ENCODE peak calls at places on chromosomes 2 and 18, in six cellular contexts. One of them, this sample, is unnamed.

GRCh38 chr2:102753563-102754159 is 8.2 kb upstream of the TMEM182 start:
- DNase-seq in fibroblast of the aortic adventitia: peak; percentile 66
- DNase-seq in AG09309: peak; percentile 31
- DNase-seq in OCI-LY7: peak; percentile 58
- DNase-seq in sigmoid colon: no peak
- DNase-seq in tibial nerve: peak; percentile 11
- DNase-seq in this sample: peak; percentile 60

GRCh38 chr2:11417946-11418585 is 47.9 kb downstream of the E2F6 start:
- DNase-seq in fibroblast of the aortic adventitia: no peak
- DNase-seq in AG09309: no peak
- DNase-seq in OCI-LY7: peak; percentile 34
- DNase-seq in sigmoid colon: no peak
- DNase-seq in tibial nerve: no peak
- DNase-seq in this sample: peak; percentile 29

GRCh38 chr18:13982136-13982535 is 66.8 kb upstream of the MC2R start:
- DNase-seq in fibroblast of the aortic adventitia: no peak
- DNase-seq in AG09309: no peak
- DNase-seq in OCI-LY7: no peak
- DNase-seq in sigmoid colon: no peak
- DNase-seq in tibial nerve: no peak
- DNase-seq in this sample: no peak

GRCh38 chr2:221448086-221448856 is 123.8 kb downstream of the EPHA4 start:
- DNase-seq in fibroblast of the aortic adventitia: no peak
- DNase-seq in AG09309: no peak
- DNase-seq in OCI-LY7: no peak
- DNase-seq in sigmoid colon: no peak
- DNase-seq in tibial nerve: no peak
- DNase-seq in this sample: no peak

GRCh38 chr18:11752116-11752911 is 63.2 kb downstream of the GNAL start:
- DNase-seq in fibroblast of the aortic adventitia: peak; percentile 16
- DNase-seq in AG09309: no peak
- DNase-seq in OCI-LY7: no peak
- DNase-seq in sigmoid colon: no peak
- DNase-seq in tibial nerve: no peak
- DNase-seq in this sample: peak; percentile 48

GRCh38 chr2:126761981-126762878 is 106.3 kb downstream of the GYPC start:
- DNase-seq in fibroblast of the aortic adventitia: no peak
- DNase-seq in AG09309: no peak
- DNase-seq in OCI-LY7: no peak
- DNase-seq in sigmoid colon: no peak
- DNase-seq in tibial nerve: no peak
- DNase-seq in this sample: no peak

GRCh38 chr2:183996825-183997823 is 601.2 kb upstream of the ZNF804A start:
- DNase-seq in fibroblast of the aortic adventitia: no peak
- DNase-seq in AG09309: no peak
- DNase-seq in OCI-LY7: no peak
- DNase-seq in sigmoid colon: no peak
- DNase-seq in tibial nerve: no peak
- DNase-seq in this sample: no peak

GRCh38 chr2:55992465-55992864 is 68.9 kb upstream of the EFEMP1 start:
- DNase-seq in fibroblast of the aortic adventitia: peak; percentile 100
- DNase-seq in AG09309: peak; percentile 99
- DNase-seq in OCI-LY7: no peak
- DNase-seq in sigmoid colon: no peak
- DNase-seq in tibial nerve: no peak
- DNase-seq in this sample: peak; percentile 97

GRCh38 chr2:146992057-146992456 is 852.8 kb upstream of the ACVR2A start:
- DNase-seq in fibroblast of the aortic adventitia: peak; percentile 51
- DNase-seq in AG09309: no peak
- DNase-seq in OCI-LY7: no peak
- DNase-seq in sigmoid colon: no peak
- DNase-seq in tibial nerve: no peak
- DNase-seq in this sample: peak; percentile 49

GRCh38 chr2:8542381-8543064 is 139.3 kb upstream of the ID2 start:
- DNase-seq in fibroblast of the aortic adventitia: no peak
- DNase-seq in AG09309: no peak
- DNase-seq in OCI-LY7: no peak
- DNase-seq in sigmoid colon: no peak
- DNase-seq in tibial nerve: no peak
- DNase-seq in this sample: no peak

GRCh38 chr18:48022531-48023330 is 92.3 kb upstream of the SMAD2 start:
- DNase-seq in fibroblast of the aortic adventitia: peak; percentile 71
- DNase-seq in AG09309: peak; percentile 27
- DNase-seq in OCI-LY7: peak; percentile 52
- DNase-seq in sigmoid colon: peak; percentile 40
- DNase-seq in tibial nerve: no peak
- DNase-seq in this sample: peak; percentile 71

GRCh38 chr18:77062518-77063003 is 70.0 kb downstream of the MBP start:
- DNase-seq in fibroblast of the aortic adventitia: peak; percentile 62
- DNase-seq in AG09309: no peak
- DNase-seq in OCI-LY7: peak; percentile 77
- DNase-seq in sigmoid colon: no peak
- DNase-seq in tibial nerve: no peak
- DNase-seq in this sample: peak; percentile 46

GRCh38 chr2:101474752-101475384 is at the start of gene RFX8:
- DNase-seq in fibroblast of the aortic adventitia: peak; percentile 90
- DNase-seq in AG09309: peak; percentile 93
- DNase-seq in OCI-LY7: no peak
- DNase-seq in sigmoid colon: no peak
- DNase-seq in tibial nerve: peak; percentile 33
- DNase-seq in this sample: peak; percentile 100

GRCh38 chr18:9535430-9535972 is 60.2 kb downstream of the RALBP1 start:
- DNase-seq in fibroblast of the aortic adventitia: peak; percentile 97
- DNase-seq in AG09309: peak; percentile 91
- DNase-seq in OCI-LY7: no peak
- DNase-seq in sigmoid colon: no peak
- DNase-seq in tibial nerve: peak; percentile 20
- DNase-seq in this sample: peak; percentile 98

GRCh38 chr2:119282966-119283511 is 59.4 kb downstream of the STEAP3 start:
- DNase-seq in fibroblast of the aortic adventitia: no peak
- DNase-seq in AG09309: no peak
- DNase-seq in OCI-LY7: no peak
- DNase-seq in sigmoid colon: peak; percentile 79
- DNase-seq in tibial nerve: peak; percentile 12
- DNase-seq in this sample: no peak

GRCh38 chr2:215793747-215794595 is 219.4 kb downstream of the MREG start:
- DNase-seq in fibroblast of the aortic adventitia: peak; percentile 97
- DNase-seq in AG09309: peak; percentile 91
- DNase-seq in OCI-LY7: no peak
- DNase-seq in sigmoid colon: no peak
- DNase-seq in tibial nerve: peak; percentile 64
- DNase-seq in this sample: peak; percentile 99

GRCh38 chr2:152583512-152584188 is 133.6 kb downstream of the PRPF40A start:
- DNase-seq in fibroblast of the aortic adventitia: peak; percentile 41
- DNase-seq in AG09309: no peak
- DNase-seq in OCI-LY7: no peak
- DNase-seq in sigmoid colon: no peak
- DNase-seq in tibial nerve: no peak
- DNase-seq in this sample: no peak

GRCh38 chr2:202718614-202719013 is 83.8 kb downstream of the FAM117B start:
- DNase-seq in fibroblast of the aortic adventitia: peak; percentile 24
- DNase-seq in AG09309: no peak
- DNase-seq in OCI-LY7: no peak
- DNase-seq in sigmoid colon: no peak
- DNase-seq in tibial nerve: no peak
- DNase-seq in this sample: peak; percentile 59

GRCh38 chr2:39455826-39456225 is 18.7 kb upstream of the MAP4K3 start:
- DNase-seq in fibroblast of the aortic adventitia: peak; percentile 64
- DNase-seq in AG09309: no peak
- DNase-seq in OCI-LY7: no peak
- DNase-seq in sigmoid colon: no peak
- DNase-seq in tibial nerve: no peak
- DNase-seq in this sample: no peak

GRCh38 chr2:235005603-235006259 is 53.9 kb downstream of the SH3BP4 start:
- DNase-seq in fibroblast of the aortic adventitia: peak; percentile 43
- DNase-seq in AG09309: no peak
- DNase-seq in OCI-LY7: no peak
- DNase-seq in sigmoid colon: no peak
- DNase-seq in tibial nerve: no peak
- DNase-seq in this sample: no peak

GRCh38 chr2:57760448-57760847 is 286.2 kb upstream of the VRK2 start:
- DNase-seq in fibroblast of the aortic adventitia: no peak
- DNase-seq in AG09309: no peak
- DNase-seq in OCI-LY7: no peak
- DNase-seq in sigmoid colon: no peak
- DNase-seq in tibial nerve: no peak
- DNase-seq in this sample: no peak

GRCh38 chr2:164151518-164151917 is 415.7 kb upstream of the FIGN start:
- DNase-seq in fibroblast of the aortic adventitia: peak; percentile 49
- DNase-seq in AG09309: no peak
- DNase-seq in OCI-LY7: no peak
- DNase-seq in sigmoid colon: no peak
- DNase-seq in tibial nerve: no peak
- DNase-seq in this sample: peak; percentile 84

GRCh38 chr18:24544949-24545348 is 84.5 kb downstream of the HRH4 start:
- DNase-seq in fibroblast of the aortic adventitia: no peak
- DNase-seq in AG09309: no peak
- DNase-seq in OCI-LY7: no peak
- DNase-seq in sigmoid colon: no peak
- DNase-seq in tibial nerve: no peak
- DNase-seq in this sample: no peak

DNA sequence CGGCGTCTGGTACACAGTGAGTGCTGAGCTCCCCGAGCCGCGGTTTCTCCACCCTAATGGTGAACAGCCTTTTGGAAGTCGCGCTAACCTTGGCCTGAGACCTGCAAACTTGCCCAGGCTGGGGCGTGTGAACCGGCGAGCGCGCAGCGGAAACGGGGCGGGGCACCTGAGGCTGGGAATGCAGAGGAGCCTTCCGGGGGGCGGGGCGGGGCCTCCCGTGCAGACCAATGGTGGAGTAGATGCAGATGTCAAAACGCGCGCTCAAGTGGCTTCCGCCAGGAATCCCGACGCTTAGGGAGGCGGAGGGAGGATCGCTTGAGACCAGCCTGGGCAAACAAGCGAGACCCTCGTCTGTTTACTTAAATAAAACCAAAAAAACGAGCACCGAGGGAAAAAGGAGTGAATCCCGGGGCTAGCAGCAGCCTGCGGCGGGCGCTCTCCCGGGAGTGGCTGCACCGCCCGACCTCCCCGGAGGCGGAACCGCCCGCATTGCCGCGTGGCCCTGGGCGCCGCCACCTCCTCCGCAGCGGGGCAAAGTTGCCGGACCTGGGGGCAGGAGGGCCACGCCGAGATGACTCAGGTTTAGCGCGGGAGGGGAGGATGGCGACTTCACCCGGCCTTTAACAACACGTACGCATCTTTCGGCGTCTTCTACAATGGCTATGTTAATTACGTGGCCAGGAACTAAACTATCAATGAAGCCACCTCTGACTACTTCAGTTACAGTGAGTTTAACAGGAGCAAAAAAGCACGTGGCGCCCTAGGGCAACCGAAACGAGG is 2.2 kb upstream of the RRM2 start:
- DNase-seq in fibroblast of the aortic adventitia: peak; percentile 77
- DNase-seq in AG09309: no peak
- DNase-seq in OCI-LY7: peak; percentile 96
- DNase-seq in sigmoid colon: peak; percentile 96
- DNase-seq in tibial nerve: peak; percentile 85
- DNase-seq in this sample: peak; percentile 84
- TF ChIP-seq CTCF in fibroblast of the aortic adventitia: no peak
- TF ChIP-seq CTCF in AG09309: no peak
- TF ChIP-seq CTCF in OCI-LY7: no peak
- TF ChIP-seq CTCF in sigmoid colon: no peak
- TF ChIP-seq CTCF in tibial nerve: no peak
- TF ChIP-seq CTCF in this sample: no peak

GRCh38 chr2:51960846-51961335 is 929.0 kb upstream of the NRXN1 start:
- DNase-seq in fibroblast of the aortic adventitia: no peak
- DNase-seq in AG09309: no peak
- DNase-seq in OCI-LY7: no peak
- DNase-seq in sigmoid colon: no peak
- DNase-seq in tibial nerve: no peak
- DNase-seq in this sample: no peak
- H3K4me3 ChIP-seq in fibroblast of the aortic adventitia: no peak overlapping the region
- H3K4me3 ChIP-seq in AG09309: no peak overlapping the region
- H3K4me3 ChIP-seq in OCI-LY7: no peak overlapping the region
- H3K4me3 ChIP-seq in sigmoid colon: no peak overlapping the region
- H3K4me3 ChIP-seq in tibial nerve: no peak overlapping the region
- H3K4me3 ChIP-seq in this sample: no peak overlapping the region

GRCh38 chr2:240014327-240014726 is 10.8 kb downstream of the NDUFA10 start:
- DNase-seq in fibroblast of the aortic adventitia: no peak
- DNase-seq in AG09309: no peak
- DNase-seq in OCI-LY7: no peak
- DNase-seq in sigmoid colon: no peak
- DNase-seq in tibial nerve: no peak
- DNase-seq in this sample: no peak

GRCh38 chr2:240018071-240018750 is 6.9 kb downstream of the NDUFA10 start:
- DNase-seq in fibroblast of the aortic adventitia: no peak
- DNase-seq in AG09309: no peak
- DNase-seq in OCI-LY7: no peak
- DNase-seq in sigmoid colon: no peak
- DNase-seq in tibial nerve: no peak
- DNase-seq in this sample: no peak

DNA sequence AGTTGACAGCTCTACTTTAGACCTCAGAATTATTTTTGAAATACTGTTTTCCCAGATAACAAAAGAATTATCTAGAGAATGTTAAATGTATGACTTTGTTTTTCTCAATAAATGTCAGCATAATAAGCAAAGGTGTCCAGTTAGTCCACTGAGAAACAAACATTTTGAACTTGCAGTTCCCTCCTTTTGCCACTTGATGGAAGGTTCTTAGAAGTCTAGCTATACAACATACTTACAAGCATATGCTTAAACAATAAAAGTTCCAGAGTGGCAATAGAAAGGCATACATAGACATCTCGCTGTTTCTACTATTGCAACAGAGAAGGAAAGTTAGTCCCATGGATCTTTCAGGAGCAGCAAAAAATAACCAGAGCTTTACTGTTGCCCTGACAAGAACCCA is 11.8 kb downstream of the NDUFA10 start:
- DNase-seq in fibroblast of the aortic adventitia: peak; percentile 16
- DNase-seq in AG09309: no peak
- DNase-seq in OCI-LY7: peak; percentile 6
- DNase-seq in sigmoid colon: no peak
- DNase-seq in tibial nerve: no peak
- DNase-seq in this sample: peak; percentile 32
- TF ChIP-seq CTCF in fibroblast of the aortic adventitia: peak; percentile 41
- TF ChIP-seq CTCF in AG09309: peak; percentile 34
- TF ChIP-seq CTCF in OCI-LY7: peak; percentile 65
- TF ChIP-seq CTCF in sigmoid colon: no peak
- TF ChIP-seq CTCF in tibial nerve: no peak
- TF ChIP-seq CTCF in this sample: peak; percentile 36

GRCh38 chr2:157722580-157723234 is 94.0 kb upstream of the ACVR1C start:
- DNase-seq in fibroblast of the aortic adventitia: peak; percentile 18
- DNase-seq in AG09309: no peak
- DNase-seq in OCI-LY7: peak; percentile 31
- DNase-seq in sigmoid colon: no peak
- DNase-seq in tibial nerve: no peak
- DNase-seq in this sample: peak; percentile 19

GRCh38 chr2:157727693-157728092 is 99.0 kb upstream of the ACVR1C start:
- DNase-seq in fibroblast of the aortic adventitia: no peak
- DNase-seq in AG09309: no peak
- DNase-seq in OCI-LY7: no peak
- DNase-seq in sigmoid colon: no peak
- DNase-seq in tibial nerve: no peak
- DNase-seq in this sample: no peak

GRCh38 chr2:157726946-157727345 is 98.3 kb upstream of the ACVR1C start:
- DNase-seq in fibroblast of the aortic adventitia: no peak
- DNase-seq in AG09309: no peak
- DNase-seq in OCI-LY7: no peak
- DNase-seq in sigmoid colon: no peak
- DNase-seq in tibial nerve: no peak
- DNase-seq in this sample: no peak

GRCh38 chr2:157720504-157720903 is 91.8 kb upstream of the ACVR1C start:
- DNase-seq in fibroblast of the aortic adventitia: no peak
- DNase-seq in AG09309: no peak
- DNase-seq in OCI-LY7: no peak
- DNase-seq in sigmoid colon: no peak
- DNase-seq in tibial nerve: no peak
- DNase-seq in this sample: no peak

GRCh38 chr2:157725856-157726255 is 97.2 kb upstream of the ACVR1C start:
- DNase-seq in fibroblast of the aortic adventitia: no peak
- DNase-seq in AG09309: no peak
- DNase-seq in OCI-LY7: no peak
- DNase-seq in sigmoid colon: no peak
- DNase-seq in tibial nerve: no peak
- DNase-seq in this sample: no peak
- H3K4me3 ChIP-seq in fibroblast of the aortic adventitia: no peak overlapping the region
- H3K4me3 ChIP-seq in AG09309: no peak overlapping the region
- H3K4me3 ChIP-seq in OCI-LY7: no peak overlapping the region
- H3K4me3 ChIP-seq in sigmoid colon: no peak overlapping the region
- H3K4me3 ChIP-seq in tibial nerve: no peak overlapping the region
- H3K4me3 ChIP-seq in this sample: no peak overlapping the region